ENCODE peak calls at places on chromosomes 5 and 9, in five cellular contexts. Y is body of pancreas, X is A549, W is IMR-90, U is transverse colon. D is an unnamed sample.

GRCh38 chr5:39158127-39158593 is 61.2 kb downstream of the FYB1 start:
- DNase-seq in Y (no peak), X (no peak), W (no peak), U (no peak), D (no peak)

GRCh38 chr5:82163459-82164108 is 114.6 kb downstream of the RPS23 start:
- DNase-seq in Y (no peak), X (no peak), W (peak), U (no peak), D (no peak)

GRCh38 chr5:123874600-123875201 is 362.7 kb downstream of the CSNK1G3 start:
- DNase-seq in Y (no peak), X (no peak), W (peak), U (no peak), D (no peak)

GRCh38 chr9:17519761-17520160 is 59.1 kb upstream of the SH3GL2 start:
- DNase-seq in Y (no peak), X (no peak), W (peak), U (no peak), D (no peak)

GRCh38 chr9:3954950-3955670 is 344.8 kb downstream of the GLIS3 start:
- DNase-seq in Y (no peak), X (no peak), W (peak), U (no peak), D (no peak)

GRCh38 chr9:33877727-33878489 is 60.9 kb downstream of the UBE2R2 start:
- DNase-seq in Y (no peak), X (no peak), W (no peak), U (no peak), D (no peak)

GRCh38 chr9:137688725-137689124 is 69.9 kb downstream of the EHMT1 start:
- DNase-seq in Y (no peak), X (no peak), W (no peak), U (no peak), D (no peak)

GRCh38 chr9:20722221-20722620 is 38.2 kb downstream of the FOCAD start:
- DNase-seq in Y (no peak), X (no peak), W (no peak), U (no peak), D (no peak)

GRCh38 chr9:4344946-4345345 is 45.1 kb upstream of the GLIS3 start:
- DNase-seq in Y (no peak), X (no peak), W (no peak), U (no peak), D (no peak)

GRCh38 chr5:56208681-56209080 is 24.4 kb downstream of the ANKRD55 start:
- DNase-seq in Y (no peak), X (no peak), W (no peak), U (no peak), D (no peak)

GRCh38 chr5:142222235-142222880 is 102.5 kb downstream of the SPRY4 start:
- DNase-seq in Y (no peak), X (no peak), W (no peak), U (no peak), D (no peak)

GRCh38 chr5:17951392-17952169 is 317.3 kb downstream of the TAF11L14 start:
- DNase-seq in Y (no peak), X (peak), W (no peak), U (no peak), D (peak)

GRCh38 chr9:110252509-110253139 is 3.7 kb downstream of the TXN start:
- DNase-seq in Y (no peak), X (no peak), W (no peak), U (peak), D (no peak)

GRCh38 chr9:30846644-30847043 is 1537.8 kb upstream of the ACO1 start:
- DNase-seq in Y (no peak), X (no peak), W (no peak), U (no peak), D (no peak)

GRCh38 chr9:104068546-104068945 is 25.6 kb upstream of the SMC2 start:
- DNase-seq in Y (no peak), X (no peak), W (peak), U (no peak), D (no peak)

GRCh38 chr9:92066131-92066530 is 49.1 kb downstream of the SPTLC1 start:
- DNase-seq in Y (no peak), X (no peak), W (no peak), U (no peak), D (no peak)

GRCh38 chr5:137501846-137502406 is 2.8 kb upstream of the SPOCK1 start:
- DNase-seq in Y (no peak), X (no peak), W (no peak), U (no peak), D (no peak)

GRCh38 chr5:82674718-82675117 is 396.6 kb upstream of the RPS23 start:
- DNase-seq in Y (no peak), X (no peak), W (no peak), U (no peak), D (no peak)

GRCh38 chr5:78647411-78647818 is 1.2 kb downstream of the LHFPL2 start:
- DNase-seq in Y (peak), X (peak), W (peak), U (peak), D (no peak)

GRCh38 chr5:126471875-126472537 is 48.8 kb downstream of the GRAMD2B start:
- DNase-seq in Y (no peak), X (no peak), W (peak), U (no peak), D (no peak)

GRCh38 chr5:145925353-145925752 is 11.0 kb upstream of the SH3RF2 start:
- DNase-seq in Y (no peak), X (no peak), W (peak), U (no peak), D (no peak)

GRCh38 chr9:126283799-126284465 is 42.7 kb upstream of the MVB12B start:
- DNase-seq in Y (no peak), X (no peak), W (no peak), U (no peak), D (no peak)

GRCh38 chr9:31236344-31236743 is 1148.1 kb upstream of the ACO1 start:
- DNase-seq in Y (no peak), X (no peak), W (no peak), U (no peak), D (no peak)

GRCh38 chr5:173412566-173412965 is 84.4 kb upstream of the STC2 start:
- DNase-seq in Y (no peak), X (no peak), W (peak), U (no peak), D (no peak)

GRCh38 chr9:7273575-7273974 is 515.8 kb downstream of the KDM4C start:
- DNase-seq in Y (no peak), X (no peak), W (peak), U (no peak), D (no peak)

GRCh38 chr9:111099199-111100005 is 61.1 kb upstream of the LPAR1 start:
- DNase-seq in Y (no peak), X (no peak), W (no peak), U (no peak), D (no peak)

GRCh38 chr5:50767588-50767987 is 101.2 kb downstream of the PARP8 start:
- DNase-seq in Y (no peak), X (no peak), W (peak), U (no peak), D (no peak)

GRCh38 chr9:87140605-87141109 is 193.4 kb upstream of the GAS1 start:
- DNase-seq in Y (no peak), X (no peak), W (no peak), U (no peak), D (no peak)

GRCh38 chr5:144295284-144295683 is 124.6 kb downstream of the KCTD16 start:
- DNase-seq in Y (no peak), X (no peak), W (no peak), U (no peak), D (no peak)

GRCh38 chr5:133931546-133931945 is 36.9 kb downstream of the C5orf15 start:
- DNase-seq in Y (no peak), X (no peak), W (no peak), U (no peak), D (no peak)

GRCh38 chr5:84605246-84605645 is 220.6 kb upstream of the EDIL3 start:
- DNase-seq in Y (no peak), X (no peak), W (no peak), U (no peak), D (no peak)

GRCh38 chr5:78503958-78504357 is 143.5 kb downstream of the SCAMP1 start:
- DNase-seq in Y (no peak), X (no peak), W (no peak), U (no peak), D (no peak)

GRCh38 chr5:177389368-177390169 is 5.3 kb downstream of the SLC34A1 start:
- DNase-seq in Y (no peak), X (no peak), W (peak), U (no peak), D (no peak)

GRCh38 chr5:9894571-9895304 is 264.6 kb upstream of the TAS2R1 start:
- DNase-seq in Y (no peak), X (no peak), W (no peak), U (no peak), D (no peak)

DNA sequence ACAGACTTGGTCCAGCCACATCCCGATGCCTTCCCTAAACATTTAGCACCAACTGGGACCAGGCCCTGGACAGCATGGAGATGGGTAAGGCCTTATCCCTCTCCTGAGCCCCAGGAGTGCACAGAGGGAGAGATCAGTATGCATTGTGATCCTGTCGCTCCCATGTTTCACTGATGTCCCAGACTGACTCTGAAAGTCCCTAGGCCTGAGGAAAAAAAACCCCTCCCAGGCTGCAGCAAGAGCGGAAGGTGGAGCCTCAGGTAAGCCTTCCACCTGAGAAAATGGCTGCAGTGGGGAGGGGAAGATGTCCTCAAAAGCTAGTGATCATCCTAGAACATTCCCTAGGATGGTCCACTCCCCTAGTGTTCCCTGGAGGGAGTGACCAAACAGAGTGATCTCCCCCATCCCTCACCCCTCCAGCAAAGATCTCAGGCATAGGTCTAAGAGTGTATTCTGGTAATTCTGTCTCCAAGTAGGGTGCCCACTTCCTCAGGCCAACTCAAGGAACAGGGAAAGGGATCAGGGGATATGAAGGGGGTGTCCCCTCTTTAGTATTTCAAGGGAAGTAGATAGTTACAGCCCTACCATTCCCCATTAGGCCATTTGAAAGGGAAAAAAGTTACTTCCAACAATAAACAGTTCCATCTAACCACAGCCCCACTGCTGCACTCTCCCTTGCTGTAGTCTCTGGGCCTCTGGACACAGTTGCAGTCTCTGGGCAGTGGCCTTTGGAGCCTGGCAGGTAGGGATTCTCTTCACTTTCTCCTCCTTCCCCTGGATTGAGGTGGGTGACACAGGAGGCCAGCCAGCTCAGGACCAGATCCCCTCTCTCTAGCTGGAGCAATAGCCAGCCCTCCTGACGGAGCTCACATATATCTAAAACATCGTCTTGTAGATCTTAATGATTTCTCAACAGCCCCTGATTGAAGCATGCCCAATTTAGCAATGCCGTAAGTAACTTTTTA is 6.8 kb upstream of the CXXC5 start:
- DNase-seq in Y (no peak), X (no peak), W (no peak), U (no peak), D (no peak)
- H3K4me3 ChIP-seq in Y (no peak), X (no peak), W (no peak), U (no peak), D (no peak)

GRCh38 chr5:141186897-141187512 is at the start of gene PCDHB9:
- DNase-seq in Y (peak), X (no peak), W (peak), U (no peak), D (no peak)

GRCh38 chr5:141196363-141196762 is 3.1 kb upstream of the PCDHB11 start:
- DNase-seq in Y (no peak), X (no peak), W (no peak), U (no peak), D (no peak)

DNA sequence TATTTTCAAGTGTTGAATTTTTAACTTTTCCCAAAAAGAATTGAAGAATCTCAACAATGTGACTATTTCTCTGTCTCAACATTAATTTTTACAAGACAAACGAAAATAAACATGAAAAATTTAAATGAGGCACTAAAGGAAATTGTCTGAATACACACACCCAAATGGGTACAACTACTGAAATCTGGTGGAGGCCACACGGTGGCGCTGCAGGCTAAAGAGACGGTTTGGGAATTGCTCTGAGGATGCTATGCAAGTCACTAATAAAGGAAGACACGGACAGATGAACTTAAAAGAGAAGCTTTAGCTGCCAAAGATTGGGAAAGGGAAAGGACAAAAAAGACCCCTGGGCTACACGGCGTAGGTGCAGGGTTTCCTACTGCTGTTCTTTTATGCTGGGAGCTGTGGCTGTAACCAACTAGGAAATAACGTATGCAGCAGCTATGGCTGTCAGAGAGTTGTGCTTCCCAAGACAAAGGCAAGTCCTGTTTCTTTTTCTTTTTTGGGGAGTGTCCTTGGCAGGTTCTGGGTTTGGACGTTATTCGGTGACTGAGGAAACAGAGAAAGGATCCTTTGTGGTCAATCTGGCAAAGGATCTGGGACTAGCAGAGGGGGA is at the start of gene PCDHB10:
- DNase-seq in Y (peak), X (no peak), W (peak), U (no peak), D (no peak)
- H3K4me3 ChIP-seq in Y (no peak), X (no peak), W (peak), U (no peak), D (no peak)

GRCh38 chr5:14440223-14440597 is 141.4 kb upstream of the OTULINL start:
- DNase-seq in Y (no peak), X (no peak), W (no peak), U (no peak), D (no peak)
- H3K4me3 ChIP-seq in Y (no peak), X (no peak), W (peak), U (peak), D (no peak)

GRCh38 chr9:133534346-133535284 is at the start of gene ADAMTSL2:
- DNase-seq in Y (peak), X (no peak), W (peak), U (peak), D (no peak)
- H3K4me3 ChIP-seq in Y (no peak), X (no peak), W (no peak), U (peak), D (no peak)

DNA sequence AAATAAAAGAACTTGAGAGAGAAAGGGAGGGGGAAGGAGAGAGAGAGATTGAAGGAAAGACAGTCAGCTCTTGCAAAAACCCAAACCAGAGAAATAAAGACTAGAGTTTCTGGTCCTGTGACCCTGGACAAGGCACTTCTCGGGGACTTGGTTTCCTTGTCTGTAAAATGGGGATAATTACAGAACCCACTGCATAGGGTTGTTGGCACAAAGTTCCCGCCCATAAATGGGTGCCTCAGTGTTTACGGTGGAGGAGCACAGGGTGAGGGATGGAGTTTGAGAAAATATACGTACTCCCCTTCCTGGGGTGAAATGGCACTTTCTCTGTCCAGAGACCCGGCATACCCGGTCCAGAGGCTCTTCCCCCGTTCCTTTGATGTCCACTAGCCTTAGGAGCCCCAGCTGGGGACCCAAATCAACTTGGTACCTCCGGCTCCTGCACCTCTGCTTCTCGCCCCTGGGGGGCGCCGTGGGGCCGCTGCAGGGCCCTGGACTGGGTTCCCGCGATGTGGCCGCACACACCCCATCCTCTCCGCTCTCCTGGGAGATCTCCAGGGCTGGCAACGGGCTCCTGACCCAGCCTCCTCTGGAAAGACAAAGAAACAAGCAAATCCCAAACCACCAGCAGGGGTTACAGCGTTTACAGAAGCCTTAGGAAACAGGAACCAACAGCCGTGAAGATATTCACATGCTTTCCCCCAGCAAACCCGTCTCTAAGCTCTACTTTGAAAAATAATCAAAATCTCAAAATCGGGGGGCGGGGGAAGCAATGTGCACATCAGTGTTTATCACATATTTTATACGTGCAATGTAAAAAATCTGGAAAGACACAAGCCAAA is 26.3 kb downstream of the PTGES start:
- DNase-seq in Y (peak), X (peak), W (peak), U (peak), D (peak)
- H3K4me3 ChIP-seq in Y (no peak), X (no peak), W (no peak), U (no peak), D (no peak)

GRCh38 chr9:132488611-132489010 is 78.6 kb downstream of the CFAP77 start:
- DNase-seq in Y (no peak), X (no peak), W (no peak), U (no peak), D (no peak)

GRCh38 chr9:132487351-132487791 is 77.4 kb downstream of the CFAP77 start:
- DNase-seq in Y (no peak), X (no peak), W (no peak), U (no peak), D (no peak)

GRCh38 chr9:132489536-132489935 is 79.5 kb downstream of the CFAP77 start:
- DNase-seq in Y (no peak), X (no peak), W (no peak), U (no peak), D (no peak)

GRCh38 chr9:132485454-132485853 is 75.4 kb downstream of the CFAP77 start:
- DNase-seq in Y (no peak), X (no peak), W (no peak), U (no peak), D (no peak)

DNA sequence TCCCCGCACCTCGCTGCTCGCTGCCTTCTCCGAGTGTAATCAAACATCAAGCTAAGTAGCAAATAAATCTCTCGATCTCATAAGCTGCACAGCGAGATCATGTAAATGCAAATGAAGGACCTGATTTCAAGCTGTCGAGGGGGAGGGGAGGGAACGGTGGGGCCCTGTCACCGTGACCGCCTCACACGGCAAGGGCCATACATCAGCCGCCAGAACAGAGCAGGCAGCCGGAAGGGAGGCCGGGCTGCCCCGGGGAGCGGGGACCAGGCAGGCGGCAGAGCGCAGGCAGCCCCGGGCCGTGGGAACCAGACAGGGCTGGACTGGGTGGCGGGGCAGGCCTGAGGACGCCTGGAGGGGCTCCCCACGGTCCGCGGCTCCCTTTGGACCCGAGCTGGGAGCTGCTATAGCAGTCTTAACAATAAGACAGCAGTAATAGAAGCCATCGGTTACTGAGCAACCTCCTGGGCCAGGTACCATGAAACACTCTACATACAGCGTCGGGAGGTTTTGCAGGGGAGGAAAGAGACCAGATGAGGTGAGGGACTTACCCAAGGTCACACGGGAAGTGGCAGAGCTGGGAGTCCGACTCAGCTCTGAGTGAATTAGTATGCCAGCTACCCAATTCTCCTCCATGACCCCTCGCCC is 76.8 kb downstream of the CFAP77 start:
- DNase-seq in Y (no peak), X (no peak), W (no peak), U (no peak), D (no peak)
- H3K4me3 ChIP-seq in Y (no peak), X (no peak), W (no peak), U (no peak), D (no peak)